ENCODE peak calls at places on chromosomes 1 and 21, in four cellular contexts. U, M, Y and P are unnamed samples.

GRCh38 chr1:15090373-15090772 is 63.2 kb upstream of the TMEM51 start:
- DNase-seq in U (no peak), Y (no peak), M (no peak), P (no peak)

GRCh38 chr1:208007938-208008342 is 97.0 kb upstream of the CD34 start:
- DNase-seq in M (peak), Y (no peak), U (no peak), P (no peak)

GRCh38 chr1:177748080-177748801 is 221.6 kb downstream of the SEC16B start:
- DNase-seq in Y (no peak), M (no peak), U (no peak), P (no peak)

GRCh38 chr21:45401054-45401518 is 3.9 kb upstream of the COL18A1 start:
- DNase-seq in Y (no peak), M (no peak), U (no peak), P (no peak)

GRCh38 chr1:53331446-53332187 is 3.7 kb upstream of the LRP8 start:
- DNase-seq in U (peak), Y (no peak), M (no peak), P (no peak)

GRCh38 chr1:241215203-241215602 is 141.8 kb downstream of the RGS7 start:
- DNase-seq in Y (no peak), U (no peak), M (no peak), P (no peak)

GRCh38 chr1:212827377-212827776 is 20.1 kb downstream of the SPATA45 start:
- DNase-seq in M (no peak), Y (no peak), U (no peak), P (no peak)

GRCh38 chr1:226763741-226764264 is 24.7 kb upstream of the ITPKB start:
- DNase-seq in Y (no peak), M (peak), U (no peak), P (no peak)

GRCh38 chr1:42938596-42939184 is 20.0 kb downstream of the SLC2A1 start:
- DNase-seq in U (no peak), M (no peak), Y (no peak), P (no peak)